ENCODE peak calls at places on chromosome 2, in nine cellular contexts. B is endothelial cell of umbilical vein, L is heart left ventricle, Q is IMR-90, D is tibial nerve, G is A549, T is adrenal gland, U is Peyer's patch, H is ovary. Y is an unnamed sample.

GRCh38 chr2:44051948-44052347 is 56.2 kb upstream of the LRPPRC start:
- DNase-seq in L (no peak), T (no peak), D (no peak), B (no peak), U (no peak), G (no peak), H (no peak), Q (no peak), Y (no peak)

GRCh38 chr2:102592601-102593000 is 26.8 kb upstream of the SLC9A2 start:
- DNase-seq in U (no peak), D (no peak), G (peak; percentile 6), L (no peak), Q (peak; percentile 8), H (no peak), B (peak; percentile 36), T (no peak), Y (no peak)

GRCh38 chr2:75772908-75773630 is 62.4 kb upstream of the GCFC2 start:
- DNase-seq in H (no peak), G (no peak), B (no peak), U (no peak), Q (no peak), T (no peak), L (no peak), D (no peak), Y (no peak)

GRCh38 chr2:175017618-175018414 is 12.6 kb upstream of the CHN1 start:
- DNase-seq in L (no peak), H (no peak), Q (peak; percentile 23), G (no peak), U (no peak), T (no peak), D (no peak), B (no peak), Y (no peak)

GRCh38 chr2:108270768-108271506 is 17.8 kb upstream of the SULT1C2 start:
- DNase-seq in T (no peak), Q (no peak), B (no peak), G (no peak), U (peak; percentile 75), H (no peak), D (no peak), L (no peak), Y (no peak)

GRCh38 chr2:133733856-133734255 is 165.6 kb upstream of the NCKAP5 start:
- DNase-seq in L (no peak), Q (peak; percentile 85), B (no peak), U (no peak), T (no peak), H (no peak), D (no peak), G (no peak), Y (no peak)

GRCh38 chr2:64325852-64326577 is 127.9 kb upstream of the LGALSL start:
- DNase-seq in H (no peak), Q (no peak), L (no peak), G (no peak), B (no peak), D (no peak), U (no peak), T (no peak), Y (no peak)

GRCh38 chr2:47344890-47345583 is 57.9 kb upstream of the MSH2 start:
- DNase-seq in G (peak; percentile 99), D (no peak), B (peak; percentile 93), Q (peak; percentile 44), U (peak; percentile 88), L (peak; percentile 80), T (peak; percentile 88), H (peak; percentile 52), Y (peak; percentile 32)

GRCh38 chr2:206614825-206615224 is 27.5 kb upstream of the FAM237A start:
- DNase-seq in T (peak; percentile 52), H (no peak), U (no peak), B (no peak), L (no peak), Q (peak; percentile 32), G (peak; percentile 79), D (no peak), Y (no peak)

GRCh38 chr2:140596447-140596846 is 1534.4 kb downstream of the LRP1B start:
- DNase-seq in H (no peak), B (no peak), Q (no peak), T (no peak), U (no peak), G (no peak), L (no peak), D (no peak), Y (no peak)

GRCh38 chr2:140600116-140600515 is 1530.7 kb downstream of the LRP1B start:
- DNase-seq in L (no peak), G (peak; percentile 10), D (no peak), B (no peak), U (no peak), T (no peak), Q (peak; percentile 37), H (no peak), Y (no peak)

GRCh38 chr2:140595107-140595506 is 1535.7 kb downstream of the LRP1B start:
- DNase-seq in T (no peak), U (no peak), H (no peak), B (no peak), G (no peak), Q (no peak), D (no peak), L (no peak), Y (no peak)

GRCh38 chr2:140597205-140597604 is 1533.6 kb downstream of the LRP1B start:
- DNase-seq in D (no peak), G (no peak), H (no peak), Q (no peak), U (no peak), L (no peak), B (no peak), T (no peak), Y (no peak)

GRCh38 chr2:140597836-140598235 is 1533.0 kb downstream of the LRP1B start:
- DNase-seq in L (no peak), H (no peak), B (no peak), G (peak; percentile 11), T (no peak), U (no peak), Q (no peak), D (no peak), Y (no peak)
- TF ChIP-seq POLR2A in L (no peak), H (no peak), B (no peak), G (no peak), T (no peak), U (no peak), Q (no peak), D (no peak), Y (no peak)

GRCh38 chr2:8525582-8526402 is 156.1 kb upstream of the ID2 start:
- DNase-seq in D (peak; percentile 45), L (peak; percentile 91), B (no peak), H (peak; percentile 32), Q (peak; percentile 12), U (peak; percentile 79), T (peak; percentile 83), G (peak; percentile 19), Y (peak; percentile 77)
- TF ChIP-seq CTCF in D (peak; percentile 24), L (peak; percentile 23), B (no peak), H (no peak), Q (no peak), U (peak; percentile 33), T (peak; percentile 34), G (no peak), Y (no peak)

GRCh38 chr2:227192491-227192890 is 28.1 kb downstream of the COL4A3 start:
- DNase-seq in T (no peak), B (no peak), Q (no peak), D (no peak), H (no peak), G (no peak), L (no peak), U (no peak), Y (no peak)

GRCh38 chr2:227186751-227187150 is 22.3 kb downstream of the COL4A3 start:
- DNase-seq in Q (no peak), D (no peak), L (no peak), H (no peak), B (no peak), U (no peak), T (peak; percentile 8), G (peak; percentile 22), Y (no peak)

GRCh38 chr2:227194219-227194618 is 29.8 kb downstream of the COL4A3 start:
- DNase-seq in H (no peak), U (no peak), Q (no peak), T (no peak), L (no peak), G (no peak), D (no peak), B (no peak), Y (no peak)

GRCh38 chr2:227188292-227188691 is 23.9 kb downstream of the COL4A3 start:
- DNase-seq in G (peak; percentile 30), D (no peak), B (no peak), U (no peak), L (no peak), H (peak; percentile 34), Q (peak; percentile 1), T (peak; percentile 68), Y (no peak)

GRCh38 chr2:227191367-227191766 is 26.9 kb downstream of the COL4A3 start:
- DNase-seq in Q (peak; percentile 5), G (peak; percentile 67), L (no peak), H (no peak), T (peak; percentile 48), D (no peak), B (no peak), U (no peak), Y (no peak)
- H3K4me3 ChIP-seq in Q (no peak overlapping the region), G (no peak overlapping the region), L (no peak overlapping the region), H (no peak overlapping the region), T (no peak overlapping the region), D (no peak overlapping the region), B (no peak overlapping the region), U (no peak overlapping the region), Y (no peak overlapping the region)

GRCh38 chr2:171893824-171894611 is at the start of gene SLC25A12:
- DNase-seq in U (peak; percentile 89), H (peak; percentile 79), T (peak; percentile 85), B (peak; percentile 81), Q (peak; percentile 73), D (peak; percentile 62), G (peak; percentile 83), L (peak; percentile 90), Y (peak; percentile 92)
- TF ChIP-seq POLR2A in U (peak; percentile 58), H (peak; percentile 30), T (no peak), B (peak; percentile 74), Q (peak; percentile 67), D (peak; percentile 27), G (peak; percentile 68), L (no peak), Y (no peak)

GRCh38 chr2:26561918-26562810 is 79.0 kb downstream of the CIB4 start:
- DNase-seq in D (no peak), H (no peak), U (peak; percentile 72), L (peak; percentile 68), T (peak; percentile 41), Q (no peak), G (peak; percentile 64), B (peak; percentile 55), Y (no peak)
- TF ChIP-seq CTCF in D (peak; percentile 34), H (peak; percentile 13), U (peak; percentile 12), L (no peak), T (peak; percentile 11), Q (peak; percentile 15), G (peak; percentile 51), B (peak; percentile 61), Y (no peak)

GRCh38 chr2:130756041-130756720 is 841 bp downstream of the AMER3 start:
- DNase-seq in H (no peak), G (no peak), Q (no peak), B (no peak), U (no peak), T (peak; percentile 13), L (no peak), D (no peak), Y (no peak)
- H3K4me3 ChIP-seq in H (no peak overlapping the region), G (peak overlapping the region; percentile 41), Q (no peak overlapping the region), B (no peak overlapping the region), U (peak overlapping the region; percentile 34), T (no peak overlapping the region), L (peak overlapping the region; percentile 31), D (peak overlapping the region; percentile 28), Y (no peak overlapping the region)

GRCh38 chr2:217902281-217903141 is 100.3 kb downstream of the TNS1 start:
- DNase-seq in H (peak; percentile 83), T (peak; percentile 96), L (peak; percentile 93), U (no peak), D (peak; percentile 79), B (peak; percentile 81), G (peak; percentile 87), Q (peak; percentile 88), Y (peak; percentile 98)
- TF ChIP-seq POLR2A in H (no peak), T (no peak), L (no peak), U (no peak), D (no peak), B (no peak), G (no peak), Q (peak; percentile 35), Y (no peak)